ENCODE peak calls at places on chromosome 6, in six cellular contexts. M, Y, O, Z, J and V are unnamed samples. For H3K27me3, the result is how much of the 10 kb centered on the place peaks cover.

GRCh38 chr6:14758421-14759043 is 487.3 kb upstream of the JARID2 start:
- DNase-seq in Z (no peak), J (no peak), Y (no peak), M (peak), O (no peak), V (peak)

GRCh38 chr6:20575125-20575524 is 40.9 kb downstream of the CDKAL1 start:
- DNase-seq in Y (no peak), Z (no peak), M (no peak), O (no peak), J (no peak), V (no peak)

GRCh38 chr6:128327890-128328289 is 192.5 kb downstream of the PTPRK start:
- DNase-seq in Z (no peak), J (no peak), O (no peak), M (peak), Y (peak), V (no peak)

GRCh38 chr6:110446405-110446804 is 30.0 kb downstream of the SLC22A16 start:
- DNase-seq in Z (no peak), M (no peak), J (no peak), O (no peak), Y (no peak), V (no peak)

GRCh38 chr6:138987299-138987642 is 782 bp downstream of the REPS1 start:
- DNase-seq in M (no peak), Z (no peak), Y (no peak), J (no peak), O (no peak), V (no peak)

GRCh38 chr6:105509506-105510331 is 106.8 kb upstream of the PREP start:
- DNase-seq in O (no peak), M (no peak), J (no peak), Z (peak), Y (no peak), V (no peak)

GRCh38 chr6:86793649-86794048 is 143.7 kb upstream of the HTR1E start:
- DNase-seq in J (no peak), O (no peak), Z (no peak), M (no peak), Y (no peak), V (no peak)

GRCh38 chr6:34235605-34236422 is 859 bp upstream of the HMGA1 start:
- DNase-seq in Y (peak), Z (peak), M (peak), O (no peak), J (peak), V (peak)

GRCh38 chr6:21263531-21264287 is 329.8 kb upstream of the SOX4 start:
- DNase-seq in J (no peak), O (no peak), Z (no peak), M (no peak), Y (no peak), V (peak)

GRCh38 chr6:164151161-164151728 is 736.7 kb downstream of the QKI start:
- DNase-seq in O (no peak), M (no peak), Z (peak), J (no peak), Y (no peak), V (peak)

GRCh38 chr6:30670760-30671527 is 1.9 kb downstream of the DHX16 start:
- DNase-seq in M (peak), Y (no peak), O (no peak), Z (no peak), J (no peak), V (no peak)

GRCh38 chr6:129638055-129639019 is 71.6 kb downstream of the ARHGAP18 start:
- DNase-seq in Z (no peak), M (no peak), O (no peak), J (no peak), Y (peak), V (peak)

GRCh38 chr6:30685157-30685976 is 1.1 kb downstream of the PPP1R18 start:
- DNase-seq in M (peak), Z (no peak), O (no peak), Y (peak), J (no peak), V (no peak)

GRCh38 chr6:135880066-135880972 is 28.8 kb downstream of the PDE7B start:
- DNase-seq in Y (peak), M (peak), O (peak), Z (no peak), J (no peak), V (peak)

GRCh38 chr6:85496009-85496579 is 46.2 kb downstream of the NT5E start:
- DNase-seq in Y (no peak), J (no peak), Z (no peak), O (no peak), M (no peak), V (no peak)

GRCh38 chr6:83086751-83087150 is 19.3 kb downstream of the DOP1A start:
- DNase-seq in M (no peak), Z (no peak), O (no peak), Y (no peak), J (no peak), V (no peak)

GRCh38 chr6:170295519-170296422 is 4.9 kb upstream of the DLL1 start:
- DNase-seq in J (no peak), M (peak), Z (no peak), O (no peak), Y (peak), V (no peak)

GRCh38 chr6:20134613-20135012 is 77.7 kb downstream of the MBOAT1 start:
- DNase-seq in Y (no peak), M (no peak), O (no peak), Z (no peak), J (no peak), V (no peak)

GRCh38 chr6:25138024-25138696 is 141.0 kb upstream of the CARMIL1 start:
- DNase-seq in M (peak), Z (peak), O (peak), Y (peak), J (peak), V (peak)

GRCh38 chr6:142839686-142840040 is 105.3 kb downstream of the HIVEP2 start:
- DNase-seq in M (no peak), O (no peak), J (no peak), Y (no peak), Z (no peak), V (no peak)

GRCh38 chr6:154159126-154159525 is 120.1 kb downstream of the OPRM1 start:
- DNase-seq in M (no peak), J (no peak), O (no peak), Y (no peak), Z (no peak), V (no peak)

GRCh38 chr6:82953871-82954270 is 111.8 kb downstream of the UBE3D start:
- DNase-seq in O (no peak), J (no peak), M (peak), Y (no peak), Z (peak), V (peak)

GRCh38 chr6:1624848-1625341 is 15.2 kb downstream of the FOXC1 start:
- DNase-seq in M (peak), O (no peak), J (no peak), Y (peak), Z (no peak), V (peak)
- H3K27me3 ChIP-seq in M (under half), O (under half), J (under half), Y (under half), Z (half or more), V (half or more)

GRCh38 chr6:45426251-45426650 is 48.5 kb upstream of the SUPT3H start:
- DNase-seq in Y (no peak), O (no peak), J (no peak), M (no peak), Z (no peak), V (no peak)
- H3K27me3 ChIP-seq in Y (under half), O (under half), J (under half), M (under half), Z (under half), V (under half)

GRCh38 chr6:166058064-166058739 is 109.4 kb downstream of the TBXT start:
- DNase-seq in Z (peak), J (no peak), M (peak), O (no peak), Y (no peak), V (peak)
- H3K27me3 ChIP-seq in Z (under half), J (under half), M (under half), O (under half), Y (under half), V (under half)

DNA sequence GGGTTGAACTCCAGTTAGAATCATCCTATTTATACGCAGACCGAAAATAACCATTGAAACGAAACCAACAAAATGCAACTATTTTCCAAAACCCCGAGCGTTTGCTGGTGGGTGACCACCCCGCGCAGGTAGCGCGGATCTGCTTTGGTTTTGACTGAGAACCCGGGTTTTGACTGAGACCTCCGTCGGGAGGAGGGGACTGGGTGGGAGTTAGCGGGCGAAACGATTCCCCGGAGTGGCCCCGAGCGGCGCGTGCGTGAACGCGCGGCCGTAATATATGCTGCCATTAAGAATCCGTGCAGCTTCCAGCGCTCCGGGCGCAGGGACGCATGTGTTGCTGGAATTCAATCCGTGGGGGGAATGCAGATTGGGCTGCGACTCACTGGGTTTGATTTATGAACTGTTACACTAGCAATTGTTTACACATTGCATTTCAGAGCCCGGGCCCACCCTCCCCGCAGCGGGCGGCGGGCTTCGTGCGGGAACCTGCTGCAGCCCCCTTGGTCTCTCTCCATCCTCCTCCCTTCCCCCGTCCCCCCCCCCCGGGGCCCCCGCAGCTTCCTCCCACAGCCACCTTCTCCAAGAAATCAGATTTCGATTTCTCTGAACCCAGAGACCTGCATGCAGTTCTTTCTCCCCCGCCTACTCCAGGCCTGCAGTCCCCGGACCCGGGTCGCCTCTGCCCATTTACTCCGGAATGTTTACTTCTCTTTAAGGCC is 9.9 kb downstream of the NRN1 start:
- DNase-seq in O (no peak), Y (peak), Z (no peak), M (peak), J (no peak), V (no peak)
- H3K27me3 ChIP-seq in O (under half), Y (under half), Z (half or more), M (under half), J (under half), V (half or more)

GRCh38 chr6:12309070-12309469 is 18.9 kb downstream of the EDN1 start:
- DNase-seq in M (no peak), Z (no peak), J (no peak), Y (no peak), O (no peak), V (no peak)
- H3K27me3 ChIP-seq in M (under half), Z (under half), J (under half), Y (under half), O (under half), V (under half)

DNA sequence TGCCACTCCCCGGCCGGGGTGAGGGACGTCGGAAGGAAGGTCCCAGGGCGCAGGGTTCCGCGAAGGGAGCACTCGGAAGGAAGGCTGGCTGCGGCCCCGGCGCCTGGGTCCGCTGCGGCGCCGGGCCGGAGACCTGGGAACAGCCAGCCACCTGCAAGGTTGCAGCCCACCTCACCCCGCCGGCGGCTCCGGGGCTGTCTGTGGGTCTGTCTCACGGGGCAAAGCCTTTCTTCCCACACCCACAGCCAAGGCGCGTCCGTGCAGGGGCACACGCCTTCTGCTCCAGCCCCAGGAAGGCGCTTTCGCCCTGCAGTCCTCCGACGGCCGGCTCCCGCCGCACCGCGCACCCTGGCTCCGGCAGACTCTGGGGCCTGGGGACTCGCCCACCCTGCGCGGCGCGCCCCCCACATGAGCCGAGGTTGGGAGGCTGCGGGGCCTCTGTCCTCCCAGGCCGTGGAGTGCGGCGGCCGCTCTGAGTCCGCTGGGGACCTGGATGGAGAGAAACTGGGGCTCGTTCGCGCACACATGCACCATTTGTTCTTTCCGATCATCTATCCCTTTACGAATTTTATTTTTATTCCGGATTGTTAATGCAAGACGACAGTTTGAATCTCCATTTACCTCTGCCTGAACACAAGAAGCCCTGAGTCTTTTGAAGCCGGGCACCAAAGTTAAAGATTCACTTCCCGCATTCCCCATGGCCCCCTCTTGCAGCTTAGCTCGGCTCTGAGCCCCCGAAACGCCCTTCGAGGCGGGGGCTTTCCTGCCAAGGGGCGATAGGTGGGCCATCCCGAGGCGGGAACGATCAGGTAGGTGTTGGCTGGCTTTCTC is 4.5 kb upstream of the FOXC1 start:
- DNase-seq in O (no peak), M (peak), J (no peak), Z (no peak), Y (no peak), V (no peak)
- H3K27me3 ChIP-seq in O (under half), M (half or more), J (under half), Z (half or more), Y (half or more), V (half or more)